ENCODE peak calls at places on chromosomes 3 and 15, in five cellular contexts. R is activated CD4-positive, alpha-beta memory T cell treated with anti-CD3 and anti-CD28 coated beads, Interleukin-2, amount 10 ng/mL, durations not matched to agents 7 days and 5 days; B is HuH-7; J is HFF-Myc; P is AG04450. Q is an unnamed sample.

GRCh38 chr3:56491566-56491965 is 23.3 kb upstream of the ERC2 start:
- DNase-seq in R (no peak), B (no peak), J (no peak), P (no peak), Q (no peak)

GRCh38 chr3:18134386-18135082 is 290.6 kb downstream of the SATB1 start:
- DNase-seq in R (no peak), B (no peak), J (no peak), P (no peak), Q (no peak)

GRCh38 chr3:13539285-13539625 is 9.7 kb upstream of the FBLN2 start:
- DNase-seq in R (no peak), B (no peak), J (no peak), P (peak; percentile 27), Q (no peak)

GRCh38 chr15:68495981-68496705 is 64.2 kb upstream of the ITGA11 start:
- DNase-seq in R (no peak), B (no peak), J (no peak), P (no peak), Q (no peak)

GRCh38 chr15:100528833-100529428 is at the start of gene CERS3:
- DNase-seq in R (no peak), B (no peak), J (no peak), P (no peak), Q (no peak)

GRCh38 chr3:166303685-166304084 is 466.5 kb upstream of the BCHE start:
- DNase-seq in R (no peak), B (no peak), J (no peak), P (no peak), Q (no peak)

GRCh38 chr3:138186803-138187295 is 252 bp upstream of the ARMC8 start:
- DNase-seq in R (peak; percentile 91), B (peak; percentile 38), J (no peak), P (peak; percentile 50), Q (peak; percentile 88)

GRCh38 chr3:154135511-154136173 is 14.5 kb downstream of the ARHGEF26 start:
- DNase-seq in R (no peak), B (no peak), J (no peak), P (no peak), Q (no peak)

GRCh38 chr3:45972534-45973402 is 22.9 kb downstream of the FYCO1 start:
- DNase-seq in R (no peak), B (no peak), J (no peak), P (peak; percentile 85), Q (no peak)

GRCh38 chr3:71050521-71051258 is 532.8 kb downstream of the FOXP1 start:
- DNase-seq in R (peak; percentile 42), B (no peak), J (no peak), P (no peak), Q (peak; percentile 82)

GRCh38 chr15:66004618-66005262 is 135.4 kb downstream of the RAB11A start:
- DNase-seq in R (peak; percentile 24), B (peak; percentile 84), J (no peak), P (no peak), Q (no peak)

GRCh38 chr15:68629519-68630204 is 50.9 kb downstream of the CORO2B start:
- DNase-seq in R (no peak), B (no peak), J (no peak), P (no peak), Q (peak; percentile 43)

GRCh38 chr3:102488316-102488715 is 53.5 kb downstream of the ZPLD1 start:
- DNase-seq in R (no peak), B (no peak), J (no peak), P (no peak), Q (no peak)

GRCh38 chr3:27578032-27578431 is 93.8 kb upstream of the SLC4A7 start:
- DNase-seq in R (no peak), B (no peak), J (no peak), P (no peak), Q (no peak)

GRCh38 chr3:32226875-32227500 is 11.5 kb upstream of the CMTM8 start:
- DNase-seq in R (no peak), B (no peak), J (no peak), P (no peak), Q (peak; percentile 3)

GRCh38 chr15:88568589-88568988 is 22.1 kb upstream of the DET1 start:
- DNase-seq in R (no peak), B (no peak), J (no peak), P (no peak), Q (no peak)

GRCh38 chr15:82950746-82951370 is 1.7 kb downstream of the HOMER2 start:
- DNase-seq in R (no peak), B (no peak), J (no peak), P (no peak), Q (no peak)

GRCh38 chr3:187616307-187616939 is 53.8 kb downstream of the SST start:
- DNase-seq in R (peak; percentile 57), B (peak; percentile 20), J (peak; percentile 30), P (peak; percentile 20), Q (peak; percentile 63)

GRCh38 chr15:89483079-89483478 is 13.3 kb downstream of the RHCG start:
- DNase-seq in R (no peak), B (no peak), J (no peak), P (no peak), Q (no peak)

GRCh38 chr3:60363817-60364216 is 887.4 kb downstream of the FHIT start:
- DNase-seq in R (no peak), B (no peak), J (no peak), P (peak; percentile 23), Q (no peak)

GRCh38 chr15:70286110-70286806 is 188.5 kb upstream of the TLE3 start:
- DNase-seq in R (no peak), B (no peak), J (no peak), P (no peak), Q (no peak)

GRCh38 chr3:98945006-98945626 is 43.6 kb upstream of the DCBLD2 start:
- DNase-seq in R (no peak), B (no peak), J (no peak), P (no peak), Q (no peak)

GRCh38 chr15:34951993-34952392 is 17.5 kb downstream of the AQR start:
- DNase-seq in R (no peak), B (no peak), J (peak; percentile 50), P (no peak), Q (no peak)

GRCh38 chr15:45473068-45473467 is 49.5 kb downstream of the SLC30A4 start:
- DNase-seq in R (no peak), B (no peak), J (no peak), P (no peak), Q (no peak)

GRCh38 chr3:40756500-40756899 is 231.7 kb downstream of the ZNF621 start:
- DNase-seq in R (no peak), B (no peak), J (no peak), P (no peak), Q (no peak)

GRCh38 chr3:127339943-127340861 is 52.4 kb upstream of the PRR20G start:
- DNase-seq in R (no peak), B (no peak), J (no peak), P (no peak), Q (no peak)

GRCh38 chr15:66132251-66132816 is 121.2 kb downstream of the MEGF11 start:
- DNase-seq in R (no peak), B (no peak), J (no peak), P (no peak), Q (no peak)

GRCh38 chr15:71013446-71013845 is 101.8 kb upstream of the THSD4 start:
- DNase-seq in R (no peak), B (no peak), J (no peak), P (no peak), Q (no peak)

GRCh38 chr3:183094711-183095110 is 4.6 kb downstream of the MCCC1 start:
- DNase-seq in R (no peak), B (no peak), J (no peak), P (no peak), Q (no peak)

GRCh38 chr3:168088106-168088722 is 7.5 kb downstream of the GOLIM4 start:
- DNase-seq in R (no peak), B (peak; percentile 5), J (no peak), P (no peak), Q (no peak)